ENCODE peak calls at places on chromosomes 5 and 9, in four cellular contexts. C, N, G and Y are unnamed samples. For H3K36me3, the result is how much of the 10 kb centered on the place peaks cover.

GRCh38 chr9:33467526-33467925 is 6.2 kb downstream of the NOL6 start:
- DNase-seq in C (no peak), N (no peak), G (no peak), Y (no peak)

GRCh38 chr9:95992536-95992935 is 117.0 kb downstream of the ERCC6L2 start:
- DNase-seq in C (no peak), N (no peak), G (no peak), Y (no peak)

GRCh38 chr9:110427497-110428104 is 89.9 kb upstream of the TXNDC8 start:
- DNase-seq in C (peak), N (peak), G (peak), Y (no peak)

GRCh38 chr9:100440071-100440470 is 13.1 kb downstream of the MSANTD3 start:
- DNase-seq in C (no peak), N (no peak), G (no peak), Y (no peak)

GRCh38 chr9:98403715-98404114 is 148.3 kb upstream of the TBC1D2 start:
- DNase-seq in C (no peak), N (no peak), G (no peak), Y (no peak)

GRCh38 chr5:7960142-7960541 is 91.2 kb downstream of the MTRR start:
- DNase-seq in C (no peak), N (no peak), G (no peak), Y (no peak)

GRCh38 chr5:169013846-169014245 is 287.1 kb downstream of the SLIT3 start:
- DNase-seq in C (no peak), N (no peak), G (no peak), Y (no peak)

GRCh38 chr9:16484744-16485143 is 385.7 kb downstream of the BNC2 start:
- DNase-seq in C (no peak), N (no peak), G (no peak), Y (no peak)

GRCh38 chr9:114830546-114830945 is 24.7 kb upstream of the TNFSF15 start:
- DNase-seq in C (no peak), N (no peak), G (no peak), Y (no peak)

GRCh38 chr9:92655366-92655765 is 14.6 kb downstream of the IPPK start:
- DNase-seq in C (no peak), N (no peak), G (no peak), Y (no peak)

DNA sequence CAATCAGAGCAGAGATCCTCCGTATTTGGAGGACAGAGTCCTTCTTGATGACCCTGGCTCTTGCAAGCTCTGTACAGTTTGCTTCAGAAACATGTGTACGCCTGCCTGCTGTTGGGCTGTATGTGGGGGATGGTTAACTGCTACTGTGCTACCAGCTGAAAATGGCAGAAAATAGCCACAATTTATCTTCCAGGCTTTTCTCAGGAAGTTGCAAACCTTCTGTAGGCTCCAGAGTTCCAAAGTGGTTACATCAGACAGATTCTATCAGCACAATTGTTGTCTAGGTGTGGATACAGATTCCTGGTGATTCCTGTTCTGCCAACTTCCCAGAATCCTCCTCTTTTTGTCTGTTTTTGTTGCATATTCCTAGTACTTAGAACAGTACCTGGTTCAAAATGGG is 35.6 kb downstream of the DDX46 start:
- DNase-seq in C (no peak), N (no peak), G (no peak), Y (no peak)
- H3K36me3 ChIP-seq in C (under half), N (under half), G (under half), Y (half or more)

GRCh38 chr5:151224372-151224771 is 480 bp upstream of the CCDC69 start:
- DNase-seq in C (no peak), N (no peak), G (no peak), Y (no peak)
- H3K4me3 ChIP-seq in C (peak), N (peak), G (peak), Y (peak)

DNA sequence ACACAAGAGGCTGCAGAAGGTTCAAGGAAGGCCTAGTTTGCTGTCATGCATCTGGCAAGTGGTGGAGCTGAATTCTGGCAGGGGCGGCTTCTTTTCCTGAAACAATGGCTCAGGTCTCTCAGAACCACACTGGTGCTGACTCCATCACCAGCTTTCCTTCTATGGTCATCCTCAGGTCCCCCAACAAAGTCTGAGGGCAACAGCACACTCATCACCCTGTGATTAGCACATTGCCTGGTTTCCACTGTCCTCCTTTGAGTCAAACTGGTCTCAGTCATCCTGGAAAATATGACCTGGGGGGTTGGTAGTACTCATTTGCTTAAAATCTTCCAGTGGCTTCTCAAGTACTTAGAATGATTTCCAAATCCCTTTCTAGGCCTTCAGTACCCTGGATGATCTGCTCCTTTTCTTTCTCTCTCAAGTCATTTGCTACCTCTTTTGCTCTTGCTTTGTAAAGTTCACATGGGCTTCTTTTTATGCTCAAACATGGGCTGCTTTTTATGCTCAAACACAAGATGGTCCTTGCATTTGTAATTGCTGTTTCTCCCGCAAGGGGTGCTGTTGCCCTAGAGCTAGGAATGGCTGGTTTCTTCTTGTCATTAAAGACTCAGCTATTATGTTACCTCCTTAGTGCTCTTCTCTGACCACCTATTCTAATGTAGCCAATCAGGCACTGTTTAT is 144.9 kb downstream of the ALDH1A1 start:
- DNase-seq in C (no peak), N (no peak), G (no peak), Y (no peak)
- TF ChIP-seq CTCF in C (no peak), N (peak), G (peak), Y (no peak)

GRCh38 chr5:176986280-176986679 is 20.3 kb downstream of the UIMC1 start:
- DNase-seq in C (no peak), N (no peak), G (no peak), Y (no peak)

GRCh38 chr5:176985516-176985915 is 21.1 kb downstream of the UIMC1 start:
- DNase-seq in C (no peak), N (no peak), G (no peak), Y (no peak)

GRCh38 chr5:176979669-176980068 is 26.9 kb downstream of the UIMC1 start:
- DNase-seq in C (no peak), N (no peak), G (no peak), Y (no peak)

DNA sequence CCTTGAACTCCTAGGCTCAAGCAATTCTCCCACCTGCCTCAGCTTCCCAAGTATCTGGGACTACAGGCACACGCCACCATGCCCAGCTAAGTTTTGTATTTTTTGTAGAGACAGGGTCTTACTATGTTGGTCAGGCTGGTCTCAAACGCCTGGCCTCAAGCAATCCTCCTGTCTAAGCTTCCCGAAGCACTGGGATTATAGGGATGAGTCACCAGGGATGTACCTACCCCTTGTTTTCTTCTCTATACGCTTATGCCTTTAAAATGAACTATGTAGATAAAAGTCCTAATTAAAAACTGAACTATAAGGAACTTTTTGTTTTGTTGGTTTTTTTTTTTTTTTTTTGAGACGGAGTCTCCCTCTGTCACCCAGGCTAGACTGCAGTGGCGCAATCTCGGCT is 25.8 kb downstream of the UIMC1 start:
- DNase-seq in C (no peak), N (no peak), G (no peak), Y (no peak)
- H3K36me3 ChIP-seq in C (under half), N (under half), G (under half), Y (under half)

GRCh38 chr9:136344544-136345280 is 17.4 kb downstream of the GPSM1 start:
- DNase-seq in C (no peak), N (no peak), G (no peak), Y (no peak)

GRCh38 chr9:136343884-136344269 is 16.5 kb downstream of the GPSM1 start:
- DNase-seq in C (no peak), N (no peak), G (no peak), Y (no peak)

GRCh38 chr9:136346927-136347465 is 16.5 kb downstream of the DNLZ start:
- DNase-seq in C (no peak), N (no peak), G (no peak), Y (no peak)

GRCh38 chr9:136346157-136346481 is 17.4 kb downstream of the DNLZ start:
- DNase-seq in C (no peak), N (no peak), G (no peak), Y (no peak)

DNA sequence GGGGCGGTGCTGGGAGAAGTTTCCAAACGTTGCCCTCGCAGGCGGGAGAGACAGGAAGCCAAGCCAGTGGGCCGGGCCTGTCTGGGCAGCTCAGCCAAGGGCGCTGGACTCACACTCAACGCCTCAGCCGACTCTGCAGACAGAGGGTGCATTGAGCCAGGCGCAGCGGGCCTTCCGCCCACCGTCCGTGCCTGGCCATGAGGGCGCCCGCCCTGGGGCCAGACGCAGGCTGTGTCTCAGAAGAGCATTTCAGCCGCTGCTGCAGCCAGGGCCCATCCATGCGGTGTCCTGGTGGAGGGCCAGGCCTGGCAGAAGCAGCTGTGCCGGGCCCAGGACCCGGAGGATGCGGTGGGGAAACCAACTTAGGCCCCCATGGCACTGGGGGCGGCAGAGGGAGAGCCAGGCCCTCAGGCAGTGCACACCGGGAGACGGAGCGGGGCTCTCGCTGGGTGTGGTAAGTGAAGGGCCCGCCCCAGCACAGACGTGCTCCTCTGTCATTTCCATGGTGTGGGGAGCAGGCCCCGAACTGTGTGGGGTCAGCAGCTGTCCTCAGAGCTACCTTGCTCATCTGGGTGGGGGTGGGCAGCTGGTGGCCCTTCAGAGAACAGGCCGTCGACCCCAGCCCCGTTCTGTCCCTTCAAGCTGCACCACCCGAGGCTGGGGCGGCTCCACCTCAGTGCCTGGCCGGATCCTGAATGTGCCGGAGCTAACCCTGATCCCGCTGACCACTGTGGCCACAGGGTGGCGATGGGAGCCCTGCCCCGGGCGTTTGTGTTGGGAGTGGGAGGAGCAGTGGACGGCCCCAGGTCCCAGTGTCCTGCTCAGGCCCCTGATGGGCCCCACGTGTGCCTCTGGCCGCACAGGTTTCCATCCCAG is 18.0 kb downstream of the DNLZ start:
- DNase-seq in C (peak), N (no peak), G (peak), Y (peak)
- H3K4me3 ChIP-seq in C (peak), N (no peak), G (no peak), Y (peak)

GRCh38 chr5:147619281-147619680 is 109.4 kb upstream of the DPYSL3 start:
- DNase-seq in C (no peak), N (no peak), G (no peak), Y (no peak)

GRCh38 chr5:147616401-147616800 is 106.5 kb upstream of the DPYSL3 start:
- DNase-seq in C (no peak), N (no peak), G (no peak), Y (no peak)

GRCh38 chr5:147617711-147618110 is 107.8 kb upstream of the DPYSL3 start:
- DNase-seq in C (no peak), N (no peak), G (no peak), Y (no peak)

GRCh38 chr5:147621016-147621415 is 111.1 kb upstream of the DPYSL3 start:
- DNase-seq in C (no peak), N (no peak), G (no peak), Y (no peak)

DNA sequence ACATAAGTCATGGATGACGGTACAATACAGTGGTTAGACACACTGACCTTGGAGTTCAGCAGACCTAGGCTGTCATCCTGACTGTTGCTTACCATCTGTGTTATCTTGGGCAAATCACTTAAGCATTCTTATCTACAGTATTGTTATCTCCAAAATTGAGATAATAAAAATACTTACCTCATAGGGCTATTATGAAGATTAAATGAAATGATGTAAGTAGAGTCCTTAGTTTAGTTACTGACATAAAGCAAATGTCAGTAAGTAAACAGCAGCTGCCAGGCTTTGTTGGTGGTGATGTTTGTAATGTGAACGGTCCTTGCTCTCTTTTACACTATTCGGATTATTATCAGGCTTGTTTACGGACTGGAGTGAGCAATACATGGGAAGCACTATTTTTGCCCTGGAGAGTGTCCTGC is 107.3 kb upstream of the DPYSL3 start:
- DNase-seq in C (no peak), N (no peak), G (no peak), Y (no peak)
- TF ChIP-seq CTCF in C (no peak), N (no peak), G (no peak), Y (no peak)

GRCh38 chr9:303502-303901 is 88.8 kb downstream of the DOCK8 start:
- DNase-seq in C (no peak), N (no peak), G (no peak), Y (no peak)
- H3K36me3 ChIP-seq in C (under half), N (under half), G (under half), Y (under half)

GRCh38 chr5:172177232-172177631 is 10.8 kb downstream of the STK10 start:
- DNase-seq in C (no peak), N (no peak), G (no peak), Y (no peak)

GRCh38 chr5:172179032-172179989 is 8.7 kb downstream of the STK10 start:
- DNase-seq in C (peak), N (peak), G (no peak), Y (no peak)

GRCh38 chr5:172180936-172181335 is 7.1 kb downstream of the STK10 start:
- DNase-seq in C (no peak), N (no peak), G (no peak), Y (no peak)

GRCh38 chr5:172175263-172175719 is 12.7 kb downstream of the STK10 start:
- DNase-seq in C (peak), N (peak), G (no peak), Y (peak)

DNA sequence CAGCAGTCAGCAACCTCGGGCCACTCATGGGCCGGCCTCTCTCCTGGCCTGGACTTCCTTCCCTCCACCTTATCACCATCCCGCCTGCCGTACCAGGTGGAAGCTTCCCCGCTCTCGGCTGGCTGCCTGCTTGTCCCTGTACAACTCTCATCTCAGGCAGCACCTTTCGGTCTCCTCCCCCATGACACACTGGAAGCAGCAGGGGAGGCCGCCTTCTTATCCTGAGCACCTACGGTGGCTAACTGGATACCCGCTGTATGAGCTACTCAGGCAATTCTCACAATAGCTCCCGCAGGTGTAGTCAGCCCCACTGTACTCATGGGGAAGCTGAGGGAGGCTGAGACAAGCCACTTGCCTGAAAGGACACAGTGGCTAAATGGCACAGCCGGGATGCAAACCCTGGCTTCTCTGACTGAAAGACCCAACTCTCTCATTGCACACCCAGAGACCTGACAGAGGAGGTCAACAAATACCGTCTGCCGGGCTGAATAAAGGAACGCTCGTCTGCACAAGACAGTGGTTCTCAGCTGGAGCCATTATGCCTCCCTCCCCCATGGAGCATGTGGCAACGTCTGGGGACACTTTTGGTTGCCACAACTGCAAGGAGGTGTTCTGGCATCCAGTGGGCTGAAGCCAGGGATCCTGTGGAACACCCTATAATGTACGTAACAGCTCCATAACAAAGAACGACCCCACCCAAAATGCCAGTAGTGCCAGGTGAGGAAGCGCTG is 9.6 kb downstream of the STK10 start:
- DNase-seq in C (no peak), N (no peak), G (no peak), Y (no peak)
- H3K4me3 ChIP-seq in C (peak), N (no peak), G (no peak), Y (no peak)

GRCh38 chr5:61139931-61140330 is 22.3 kb downstream of the SMIM15 start:
- DNase-seq in C (no peak), N (no peak), G (no peak), Y (no peak)

GRCh38 chr5:61139094-61139873 is 23.0 kb downstream of the SMIM15 start:
- DNase-seq in C (no peak), N (no peak), G (no peak), Y (no peak)
- TF ChIP-seq CTCF in C (no peak), N (peak), G (peak), Y (no peak)

DNA sequence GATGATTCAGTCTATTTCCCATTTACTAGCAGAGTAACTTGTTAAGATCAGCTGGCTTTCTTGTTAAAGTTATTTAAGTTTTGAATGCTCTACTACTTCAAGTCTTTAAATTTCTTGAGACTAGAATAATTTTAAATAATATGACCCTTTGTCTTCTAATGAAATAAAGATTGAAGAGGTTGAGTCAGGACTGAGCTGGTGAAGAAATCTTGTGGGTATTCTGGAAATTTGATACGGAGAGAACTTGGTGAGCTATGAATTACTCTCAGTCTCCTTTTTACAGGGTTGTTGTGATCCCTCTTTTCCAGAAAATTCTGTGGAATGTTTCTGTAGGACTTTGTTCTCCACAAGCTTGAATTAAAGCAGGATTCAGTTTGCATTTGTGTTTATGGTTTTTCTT is 29.3 kb downstream of the RNF20 start:
- DNase-seq in C (no peak), N (no peak), G (no peak), Y (no peak)
- H3K36me3 ChIP-seq in C (under half), N (under half), G (under half), Y (half or more)